ENCODE peak calls at places on chromosomes 3 and 15, in four cellular contexts. F, U, H and M are unnamed samples.

GRCh38 chr3:194339836-194340235 is 11.3 kb downstream of the CPN2 start:
- DNase-seq in F (no peak), U (no peak), H (no peak), M (no peak)

GRCh38 chr3:37127340-37127739 is 47.0 kb downstream of the LRRFIP2 start:
- DNase-seq in F (no peak), U (no peak), H (no peak), M (peak; percentile 85)

GRCh38 chr3:39122811-39123210 is 15.3 kb downstream of the TTC21A start:
- DNase-seq in F (no peak), U (no peak), H (no peak), M (no peak)

GRCh38 chr3:189165092-189165491 is 6.7 kb upstream of the TPRG1 start:
- DNase-seq in F (no peak), U (no peak), H (no peak), M (no peak)

GRCh38 chr3:172201136-172201989 is 162.0 kb downstream of the FNDC3B start:
- DNase-seq in F (peak; percentile 66), U (peak; percentile 46), H (no peak), M (no peak)

GRCh38 chr3:48435774-48436476 is 4.0 kb downstream of the CCDC51 start:
- DNase-seq in F (peak; percentile 87), U (peak; percentile 81), H (peak; percentile 93), M (peak; percentile 81)

GRCh38 chr3:184993394-184993793 is 159.5 kb downstream of the C3orf70 start:
- DNase-seq in F (peak; percentile 7), U (no peak), H (no peak), M (no peak)

GRCh38 chr3:111577798-111578685 is 17.1 kb downstream of the ZBED2 start:
- DNase-seq in F (no peak), U (peak; percentile 83), H (no peak), M (peak; percentile 16)

GRCh38 chr15:68966996-68967395 is 36.7 kb downstream of the SPESP1 start:
- DNase-seq in F (no peak), U (no peak), H (no peak), M (no peak)

GRCh38 chr3:186700267-186700666 is 16.9 kb upstream of the KNG1 start:
- DNase-seq in F (peak; percentile 92), U (no peak), H (no peak), M (no peak)

GRCh38 chr3:67647390-67647878 is 7.0 kb downstream of the SUCLG2 start:
- DNase-seq in F (no peak), U (peak; percentile 98), H (no peak), M (peak; percentile 98)

GRCh38 chr15:68278345-68279217 is 1.0 kb downstream of the FEM1B start:
- DNase-seq in F (peak; percentile 78), U (peak; percentile 86), H (no peak), M (peak; percentile 65)

GRCh38 chr15:90402230-90402629 is 14.2 kb downstream of the IQGAP1 start:
- DNase-seq in F (peak; percentile 11), U (peak; percentile 66), H (no peak), M (peak; percentile 29)

GRCh38 chr15:29688981-29689723 is 133.1 kb downstream of the TJP1 start:
- DNase-seq in F (no peak), U (no peak), H (peak; percentile 41), M (no peak)

GRCh38 chr3:155869664-155870063 is 786 bp upstream of the GMPS start:
- DNase-seq in F (no peak), U (no peak), H (no peak), M (no peak)

GRCh38 chr15:85048430-85048829 is 66.8 kb downstream of the PDE8A start:
- DNase-seq in F (no peak), U (peak; percentile 74), H (no peak), M (no peak)
- TF ChIP-seq RNF2 in F (no peak), U (no peak), H (no peak), M (no peak)

GRCh38 chr3:146783446-146783845 is 178.3 kb upstream of the PLSCR5 start:
- DNase-seq in F (no peak), U (no peak), H (no peak), M (no peak)

GRCh38 chr3:146781059-146781458 is 175.9 kb upstream of the PLSCR5 start:
- DNase-seq in F (no peak), U (no peak), H (no peak), M (no peak)

GRCh38 chr3:146777941-146778340 is 172.8 kb upstream of the PLSCR5 start:
- DNase-seq in F (no peak), U (no peak), H (no peak), M (no peak)

GRCh38 chr3:146781606-146782005 is 176.5 kb upstream of the PLSCR5 start:
- DNase-seq in F (no peak), U (no peak), H (no peak), M (no peak)

DNA sequence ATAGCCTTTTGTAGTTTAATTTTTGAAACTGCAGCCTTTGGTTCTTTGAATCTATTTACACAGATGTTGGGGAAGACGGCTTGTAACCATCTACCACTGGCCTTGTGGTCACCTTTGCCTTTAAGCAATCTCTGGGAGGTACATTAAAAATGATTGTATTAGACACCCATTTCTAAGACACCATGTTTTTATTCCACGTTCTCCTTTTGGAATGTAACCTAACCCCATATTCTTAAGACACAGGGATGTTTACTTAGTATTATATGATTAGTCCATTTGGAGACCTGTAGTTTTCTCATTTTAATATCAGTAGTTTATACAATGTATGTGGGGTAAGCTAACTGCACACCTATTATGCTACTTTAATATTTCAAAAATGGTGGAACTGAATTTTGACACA is 175.1 kb upstream of the PLSCR5 start:
- DNase-seq in F (no peak), U (no peak), H (no peak), M (no peak)
- TF ChIP-seq RNF2 in F (no peak), U (no peak), H (no peak), M (no peak)

GRCh38 chr3:99978221-99978620 is 136.1 kb downstream of the FILIP1L start:
- DNase-seq in F (no peak), U (no peak), H (no peak), M (no peak)
- TF ChIP-seq RNF2 in F (no peak), U (no peak), H (no peak), M (no peak)

GRCh38 chr3:85475346-85475745 is 516.6 kb downstream of the CADM2 start:
- DNase-seq in F (no peak), U (no peak), H (no peak), M (no peak)
- TF ChIP-seq RNF2 in F (no peak), U (no peak), H (no peak), M (no peak)

DNA sequence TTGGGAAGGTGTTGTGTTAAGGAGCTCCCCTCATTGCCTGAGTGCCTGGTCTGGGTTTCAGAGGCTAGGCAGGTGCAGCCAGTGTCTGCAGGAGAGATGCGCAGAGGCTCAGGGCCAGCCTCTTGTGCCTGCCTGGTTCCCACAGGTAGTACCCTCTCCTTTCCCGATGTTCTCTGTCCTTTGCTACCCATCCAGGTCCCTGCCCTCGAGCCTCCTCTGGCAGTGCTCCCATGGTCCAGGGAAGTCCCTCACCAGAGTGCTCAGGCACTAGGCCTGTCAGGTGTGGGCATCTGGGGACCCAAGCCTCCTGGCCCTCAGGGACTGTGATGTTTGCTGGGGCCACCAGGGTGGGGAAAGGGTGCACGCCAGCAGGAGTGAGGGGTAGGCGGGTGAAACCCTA is 5.0 kb downstream of the TRPM1 start:
- DNase-seq in F (no peak), U (no peak), H (no peak), M (no peak)
- TF ChIP-seq RNF2 in F (no peak), U (no peak), H (no peak), M (no peak)

GRCh38 chr3:191327526-191327925 is 1.7 kb upstream of the CCDC50 start:
- DNase-seq in F (no peak), U (no peak), H (no peak), M (no peak)

GRCh38 chr3:191328383-191328962 is 721 bp upstream of the CCDC50 start:
- DNase-seq in F (peak; percentile 66), U (no peak), H (no peak), M (no peak)

GRCh38 chr3:191329654-191330308 is 545 bp downstream of the UTS2B start:
- DNase-seq in F (peak; percentile 47), U (peak; percentile 29), H (peak; percentile 52), M (peak; percentile 29)

GRCh38 chr3:191330309-191330712 is at the start of gene UTS2B:
- DNase-seq in F (peak; percentile 37), U (peak; percentile 29), H (no peak), M (peak; percentile 16)

GRCh38 chr3:191328963-191329653 is at the start of gene CCDC50:
- DNase-seq in F (peak; percentile 88), U (peak; percentile 65), H (peak; percentile 87), M (peak; percentile 77)
- TF ChIP-seq RNF2 in F (peak; percentile 56), U (no peak), H (no peak), M (peak; percentile 38)